ENCODE peak calls at places on chromosomes 13 and 19, in eight cellular contexts. E is stimulated activated CD4-positive, alpha-beta T cell treated with anti-CD3 and anti-CD28 coated beads, TNF-alpha, amount 100 ng/mL, for 48 hours; N is iPS-NIHi11; L is uterus; V is HT-29; R is GOT3; T is NCI-H345; G is body of pancreas. D is an unnamed sample.

GRCh38 chr13:43785681-43786471 is 896 bp downstream of the ENOX1 start:
- DNase-seq in E (no peak), N (peak; percentile 81), L (peak; percentile 86), V (no peak), R (peak; percentile 10), T (peak; percentile 62), G (peak; percentile 71), D (no peak)

GRCh38 chr19:40809358-40810086 is 10.5 kb downstream of the EGLN2 start:
- DNase-seq in E (no peak), N (no peak), L (no peak), V (no peak), R (no peak), T (no peak), G (no peak), D (no peak)

GRCh38 chr13:97810152-97810551 is 143.3 kb upstream of the IPO5 start:
- DNase-seq in E (no peak), N (no peak), L (no peak), V (peak; percentile 49), R (no peak), T (peak; percentile 22), G (no peak), D (no peak)

GRCh38 chr19:3071764-3072163 is 9.5 kb upstream of the TLE5 start:
- DNase-seq in E (no peak), N (no peak), L (no peak), V (no peak), R (no peak), T (no peak), G (no peak), D (no peak)

GRCh38 chr19:15417699-15418098 is 1.1 kb downstream of the AKAP8L start:
- DNase-seq in E (no peak), N (no peak), L (no peak), V (no peak), R (no peak), T (peak; percentile 30), G (no peak), D (no peak)

GRCh38 chr13:75725784-75726183 is 89.7 kb downstream of the LMO7 start:
- DNase-seq in E (no peak), N (no peak), L (no peak), V (no peak), R (no peak), T (no peak), G (no peak), D (no peak)

GRCh38 chr19:21314676-21315075 is 14.5 kb downstream of the ZNF708 start:
- DNase-seq in E (no peak), N (no peak), L (no peak), V (no peak), R (no peak), T (no peak), G (no peak), D (no peak)

GRCh38 chr19:13613447-13613846 is 107.2 kb upstream of the CACNA1A start:
- DNase-seq in E (no peak), N (no peak), L (no peak), V (no peak), R (no peak), T (peak; percentile 86), G (peak; percentile 16), D (no peak)

GRCh38 chr13:27797228-27797624 is 4.9 kb downstream of the GSX1 start:
- DNase-seq in E (no peak), N (peak; percentile 66), L (no peak), V (peak; percentile 82), R (no peak), T (no peak), G (no peak), D (no peak)

GRCh38 chr19:30388819-30389218 is 16.6 kb downstream of the ZNF536 start:
- DNase-seq in E (no peak), N (no peak), L (no peak), V (no peak), R (no peak), T (no peak), G (no peak), D (no peak)

GRCh38 chr19:6677495-6677894 is 7.5 kb upstream of the TNFSF14 start:
- DNase-seq in E (no peak), N (no peak), L (no peak), V (no peak), R (no peak), T (no peak), G (no peak), D (no peak)

GRCh38 chr19:45016388-45017314 is 15.4 kb downstream of the RELB start:
- DNase-seq in E (peak; percentile 52), N (peak; percentile 81), L (peak; percentile 50), V (peak; percentile 95), R (no peak), T (peak; percentile 17), G (peak; percentile 66), D (no peak)

GRCh38 chr19:39546599-39546998 is 6.6 kb upstream of the EID2 start:
- DNase-seq in E (no peak), N (no peak), L (no peak), V (no peak), R (no peak), T (no peak), G (no peak), D (no peak)

GRCh38 chr13:44790289-44790688 is 199.0 kb downstream of the NUFIP1 start:
- DNase-seq in E (no peak), N (no peak), L (no peak), V (no peak), R (no peak), T (no peak), G (no peak), D (no peak)

GRCh38 chr13:22049384-22049783 is 378.5 kb downstream of the FGF9 start:
- DNase-seq in E (no peak), N (no peak), L (no peak), V (no peak), R (no peak), T (peak; percentile 9), G (no peak), D (no peak)

GRCh38 chr19:49581007-49581508 is at the start of gene PRRG2:
- DNase-seq in E (no peak), N (no peak), L (peak; percentile 25), V (peak; percentile 81), R (no peak), T (no peak), G (peak; percentile 82), D (no peak)

GRCh38 chr19:43781630-43782310 is 997 bp upstream of the KCNN4 start:
- DNase-seq in E (no peak), N (no peak), L (no peak), V (no peak), R (no peak), T (no peak), G (no peak), D (no peak)

GRCh38 chr19:23996549-23996948 is 81.9 kb downstream of the ZNF726 start:
- DNase-seq in E (peak; percentile 8), N (peak; percentile 44), L (no peak), V (peak; percentile 20), R (no peak), T (no peak), G (no peak), D (no peak)

GRCh38 chr13:92097337-92097903 is 699.0 kb downstream of the GPC5 start:
- DNase-seq in E (no peak), N (no peak), L (no peak), V (no peak), R (no peak), T (no peak), G (no peak), D (no peak)

GRCh38 chr19:1428738-1429391 is 9.3 kb upstream of the RPS15 start:
- DNase-seq in E (no peak), N (no peak), L (no peak), V (no peak), R (no peak), T (no peak), G (no peak), D (no peak)

GRCh38 chr19:11737964-11738745 is 591 bp downstream of the ZNF823 start:
- DNase-seq in E (no peak), N (peak; percentile 27), L (peak; percentile 26), V (peak; percentile 66), R (no peak), T (no peak), G (peak; percentile 82), D (no peak)

GRCh38 chr13:101417043-101417406 is 717 bp upstream of the NALCN start:
- DNase-seq in E (no peak), N (no peak), L (no peak), V (no peak), R (no peak), T (peak; percentile 88), G (no peak), D (no peak)

GRCh38 chr13:64278493-64278892 is 2862.8 kb upstream of the PCDH20 start:
- DNase-seq in E (no peak), N (no peak), L (no peak), V (no peak), R (no peak), T (no peak), G (no peak), D (no peak)

GRCh38 chr19:37505958-37506386 is 767 bp upstream of the ZNF793 start:
- DNase-seq in E (no peak), N (no peak), L (no peak), V (no peak), R (no peak), T (no peak), G (no peak), D (no peak)

GRCh38 chr13:44422755-44423643 is 49.4 kb downstream of the SERP2 start:
- DNase-seq in E (no peak), N (no peak), L (no peak), V (no peak), R (no peak), T (no peak), G (peak; percentile 41), D (no peak)

GRCh38 chr19:50842130-50842529 is 8.8 kb upstream of the KLK15 start:
- DNase-seq in E (no peak), N (no peak), L (no peak), V (no peak), R (no peak), T (no peak), G (no peak), D (no peak)

GRCh38 chr13:40377783-40378182 is 288.7 kb downstream of the FOXO1 start:
- DNase-seq in E (peak; percentile 35), N (no peak), L (no peak), V (no peak), R (no peak), T (no peak), G (no peak), D (no peak)

GRCh38 chr13:109297628-109298027 is 488.8 kb downstream of the IRS2 start:
- DNase-seq in E (no peak), N (no peak), L (no peak), V (no peak), R (no peak), T (no peak), G (no peak), D (no peak)

GRCh38 chr13:61795580-61795979 is 379.9 kb upstream of the PCDH20 start:
- DNase-seq in E (no peak), N (no peak), L (no peak), V (no peak), R (no peak), T (no peak), G (no peak), D (no peak)